ENCODE peak calls at places on chromosomes 12 and 14, in four cellular contexts. O, H, E and J are unnamed samples. For H3K4me1, the result is how much of the 10 kb centered on the place peaks cover.

GRCh38 chr12:131230340-131231099 is 276.8 kb downstream of the ADGRD1 start:
- DNase-seq in H (no peak), O (no peak), E (no peak), J (no peak)

GRCh38 chr14:62158779-62159178 is 396.6 kb downstream of the SNAPC1 start:
- DNase-seq in E (no peak), O (no peak), H (no peak), J (no peak)

GRCh38 chr12:98127336-98127679 is 388.1 kb upstream of the TMPO start:
- DNase-seq in E (no peak), H (no peak), O (no peak), J (no peak)

GRCh38 chr12:41096797-41097196 is 91.3 kb upstream of the PDZRN4 start:
- DNase-seq in E (no peak), H (no peak), O (no peak), J (no peak)

GRCh38 chr12:120234643-120235368 is 30.7 kb downstream of the PXN start:
- DNase-seq in E (peak), O (peak), H (peak), J (peak)

GRCh38 chr12:105142259-105142658 is 34.7 kb downstream of the WASHC4 start:
- DNase-seq in H (no peak), E (no peak), O (no peak), J (no peak)

GRCh38 chr14:106840258-106840657 is 1313.9 kb downstream of the TMEM121 start:
- DNase-seq in H (no peak), O (no peak), E (no peak), J (no peak)

GRCh38 chr12:26128180-26128579 is 3.3 kb upstream of the BHLHE41 start:
- DNase-seq in E (no peak), O (no peak), H (no peak), J (no peak)

GRCh38 chr14:58296731-58297130 is 1.6 kb upstream of the ARID4A start:
- DNase-seq in H (no peak), O (peak), E (no peak), J (no peak)

GRCh38 chr12:47734725-47735480 is 9.6 kb upstream of the ENDOU start:
- DNase-seq in O (no peak), E (peak), H (no peak), J (no peak)

GRCh38 chr14:81087230-81087629 is 131.8 kb downstream of the TSHR start:
- DNase-seq in E (no peak), H (no peak), O (no peak), J (no peak)

GRCh38 chr12:22858849-22859569 is 234.0 kb downstream of the ETNK1 start:
- DNase-seq in O (peak), H (no peak), E (no peak), J (no peak)

GRCh38 chr12:130970165-130970907 is 16.6 kb downstream of the ADGRD1 start:
- DNase-seq in E (no peak), O (no peak), H (peak), J (no peak)

DNA sequence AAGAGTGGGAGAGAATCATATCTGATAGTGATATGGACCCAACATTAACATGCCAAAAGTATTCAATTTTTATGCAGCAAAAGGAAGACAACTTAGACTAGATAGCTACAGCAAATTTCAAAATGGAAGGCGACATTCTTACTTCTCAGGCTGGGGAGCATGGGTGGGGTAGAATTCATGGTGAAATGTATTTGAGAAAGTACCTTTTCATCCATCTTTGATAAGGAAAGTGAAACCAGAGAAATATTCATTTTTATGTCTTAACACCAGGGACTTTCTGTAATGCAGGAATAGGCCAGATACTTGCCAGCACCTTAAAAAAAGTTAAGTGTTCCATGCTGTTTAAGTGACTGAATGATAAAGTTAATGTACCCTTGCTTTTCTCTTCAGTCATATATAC is 13.4 kb downstream of the BTG1 start:
- DNase-seq in E (no peak), H (no peak), O (no peak), J (no peak)
- H3K4me1 ChIP-seq in E (half or more), H (half or more), O (under half), J (under half)

DNA sequence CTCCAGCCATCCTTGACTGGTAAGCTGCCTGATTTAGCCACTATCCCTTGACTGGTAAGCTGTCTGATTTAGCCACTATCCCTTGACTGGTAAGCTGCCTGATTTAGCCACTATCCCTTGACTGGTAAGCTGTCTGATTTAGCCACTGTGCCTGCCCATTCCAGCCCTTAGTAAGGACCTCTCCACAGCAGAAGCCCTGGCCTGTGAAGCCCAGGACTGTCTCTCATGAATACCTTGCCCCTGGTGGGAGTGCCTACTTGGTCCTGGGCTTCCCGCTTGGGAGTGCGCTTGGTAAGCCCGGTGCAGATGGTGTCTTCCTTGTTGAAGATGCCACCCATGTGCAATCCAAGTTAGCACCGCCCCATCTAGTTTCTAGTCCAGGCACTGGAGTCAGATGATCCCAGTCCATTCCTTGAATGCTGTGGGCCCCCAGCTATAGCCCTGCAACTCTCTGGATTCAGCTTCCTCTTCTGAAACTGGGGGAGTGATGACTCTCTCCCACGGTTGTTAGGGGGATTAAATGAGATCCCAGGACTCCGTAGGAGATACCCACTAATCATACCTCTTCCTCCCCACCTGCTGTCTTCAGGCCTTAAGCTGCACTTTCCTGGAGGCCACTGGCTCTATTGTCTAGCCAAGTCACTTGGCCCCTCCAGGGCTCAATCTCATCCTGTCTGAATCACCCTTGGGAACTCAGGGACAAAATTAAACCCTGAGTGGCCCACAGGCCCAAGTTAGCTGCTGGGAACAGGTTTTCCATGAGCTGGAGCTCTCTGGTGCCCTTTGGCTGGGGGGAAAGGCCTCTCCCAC is 5.7 kb upstream of the ASB2 start:
- DNase-seq in O (no peak), H (no peak), E (no peak), J (no peak)
- TF ChIP-seq POLR2A in O (no peak), H (no peak), E (no peak), J (no peak)

DNA sequence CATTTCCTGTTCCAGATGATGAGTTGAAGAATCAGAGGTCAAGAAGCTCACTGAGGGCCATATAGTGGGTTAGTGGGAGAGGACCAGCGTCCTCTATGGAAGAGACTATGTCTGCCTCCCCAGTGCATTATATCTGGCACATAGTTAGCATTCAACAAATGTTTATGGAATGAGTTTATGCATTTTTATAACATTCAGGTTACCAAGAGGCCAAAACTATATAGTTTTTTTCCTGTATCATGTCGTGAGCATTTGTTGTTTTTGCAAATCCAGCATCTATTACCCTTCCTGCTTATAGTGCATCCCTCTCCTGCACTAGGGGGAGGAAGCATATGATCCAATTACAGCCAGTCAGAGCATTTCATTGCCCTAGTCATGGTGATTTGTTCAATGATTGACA is 60.6 kb downstream of the SUDS3 start:
- DNase-seq in O (peak), H (no peak), E (no peak), J (no peak)
- H3K4me3 ChIP-seq in O (no peak), H (no peak), E (no peak), J (no peak)

DNA sequence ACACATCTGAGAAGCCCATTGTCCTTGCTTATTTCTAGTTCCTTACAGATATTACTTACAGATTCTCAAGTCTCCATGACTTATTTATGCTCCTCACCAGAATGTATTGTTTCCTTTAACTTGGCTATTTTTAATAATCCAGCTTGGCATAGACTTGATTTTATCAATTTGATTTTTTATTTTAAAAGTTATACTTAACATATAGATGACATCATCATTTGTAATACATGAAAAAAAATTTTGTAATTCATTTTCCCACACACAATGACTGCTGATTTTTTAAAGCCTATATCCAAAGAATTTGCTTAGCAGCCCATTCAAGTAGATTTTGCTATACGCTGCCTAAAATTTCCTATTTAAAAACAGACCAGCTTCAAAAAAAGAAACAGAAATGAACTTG is 39.8 kb downstream of the PTPRR start:
- DNase-seq in O (no peak), E (no peak), H (no peak), J (no peak)
- H3K4me1 ChIP-seq in O (under half), E (under half), H (under half), J (under half)

DNA sequence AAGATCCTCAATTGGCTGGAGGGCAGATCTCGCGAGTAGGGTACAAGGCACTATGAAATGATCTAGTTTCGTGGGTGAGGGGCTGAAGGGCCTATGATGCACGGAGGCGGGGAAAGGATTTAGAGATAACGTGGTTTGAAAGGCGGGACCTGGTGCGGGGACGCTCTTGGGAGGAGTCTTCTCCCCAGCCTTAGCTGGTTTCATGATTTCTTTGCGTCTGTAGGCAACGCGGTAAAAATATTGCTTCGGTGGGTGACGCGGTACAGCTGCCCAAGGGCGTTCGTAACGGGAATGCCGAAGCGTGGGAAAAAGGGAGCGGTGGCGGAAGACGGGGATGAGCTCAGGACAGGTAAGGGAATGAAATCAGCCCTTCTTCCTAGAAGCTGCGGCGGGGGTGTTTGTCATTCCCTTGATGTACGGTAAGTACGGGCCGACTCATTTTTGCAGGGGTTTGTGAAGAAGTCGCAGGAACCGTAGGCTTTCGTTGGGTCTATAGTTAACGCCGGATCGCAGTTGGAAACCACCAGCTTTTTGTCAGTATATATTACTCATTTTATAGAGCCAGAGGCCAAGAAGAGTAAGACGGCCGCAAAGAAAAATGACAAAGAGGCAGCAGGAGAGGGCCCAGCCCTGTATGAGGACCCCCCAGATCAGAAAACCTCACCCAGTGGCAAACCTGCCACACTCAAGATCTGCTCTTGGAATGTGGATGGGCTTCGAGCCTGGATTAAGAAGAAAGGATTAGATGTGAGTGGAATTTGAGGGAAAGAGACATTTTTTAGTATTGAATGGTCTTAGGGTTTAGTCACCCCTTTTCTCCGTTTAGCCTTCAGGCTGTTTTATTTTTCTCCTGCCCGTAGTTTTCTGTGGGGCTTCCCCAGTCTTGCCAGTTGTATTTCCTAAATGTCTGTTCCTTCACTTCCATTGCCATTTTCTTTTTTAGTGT is 602 bp downstream of the APEX1 start:
- DNase-seq in H (no peak), O (peak), E (no peak), J (peak)
- TF ChIP-seq POLR2A in H (no peak), O (peak), E (no peak), J (no peak)

DNA sequence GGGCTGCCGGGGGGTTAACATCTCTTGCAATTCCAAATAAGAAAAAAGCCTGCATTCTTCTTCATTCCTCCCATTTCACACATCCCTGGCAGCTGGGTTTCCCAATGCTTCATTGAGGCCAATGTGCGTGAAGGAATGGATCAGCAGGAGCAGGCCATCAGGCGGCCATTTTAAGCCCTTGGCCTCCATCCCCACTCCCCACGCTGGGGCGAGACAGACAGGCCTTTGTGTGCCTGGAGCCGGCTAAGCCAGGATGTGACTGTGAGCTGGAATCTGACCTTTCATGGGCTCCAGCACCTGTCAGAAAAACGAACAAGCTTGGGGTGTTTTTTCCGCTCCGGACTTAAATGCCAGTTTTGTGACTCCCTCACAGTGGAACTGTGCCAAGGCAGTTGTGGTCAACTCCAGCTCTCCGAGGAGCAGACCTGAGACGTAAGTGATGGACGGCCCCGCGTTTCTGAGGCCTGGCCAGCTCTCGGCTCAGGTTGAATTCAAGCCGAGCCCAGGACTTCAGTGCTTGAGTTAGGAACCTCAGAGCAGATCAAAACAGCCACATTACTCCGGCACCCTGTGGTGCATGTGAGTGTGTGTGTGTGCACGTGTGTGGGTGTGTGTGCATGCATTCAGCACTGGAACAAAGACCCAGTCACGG is 133.1 kb downstream of the TMEM30B start:
- DNase-seq in H (no peak), O (peak), E (peak), J (no peak)
- H3K4me3 ChIP-seq in H (no peak), O (no peak), E (no peak), J (no peak)